ENCODE peak calls at places on chromosomes 16 and 17, in five cellular contexts. E is COR-L47, M is adipocyte, D is left cardiac atrium, C is M059J. Q is an unnamed sample.

GRCh38 chr16:22933173-22933572 is 119.2 kb downstream of the HS3ST2 start:
- DNase-seq in D (peak), C (no peak), E (no peak), M (no peak), Q (no peak)

GRCh38 chr16:71230122-71230845 is at the start of gene HYDIN:
- DNase-seq in D (peak), E (peak), M (peak), C (peak), Q (peak)

GRCh38 chr17:28505986-28506665 is at the start of gene FOXN1:
- DNase-seq in D (no peak), C (no peak), M (no peak), E (no peak), Q (peak)

GRCh38 chr17:49191407-49191916 is 18.9 kb downstream of the GNGT2 start:
- DNase-seq in C (no peak), D (no peak), E (no peak), M (no peak), Q (no peak)

GRCh38 chr17:16977932-16978331 is 6.0 kb upstream of the TNFRSF13B start:
- DNase-seq in C (peak), M (peak), D (no peak), E (no peak), Q (no peak)

GRCh38 chr17:27793168-27793905 is 7.0 kb downstream of the NOS2 start:
- DNase-seq in D (peak), M (peak), E (peak), C (no peak), Q (no peak)

GRCh38 chr16:74760007-74760767 is 14.4 kb downstream of the FA2H start:
- DNase-seq in E (no peak), M (no peak), C (peak), D (no peak), Q (no peak)

GRCh38 chr17:81371910-81372760 is 23.1 kb upstream of the BAHCC1 start:
- DNase-seq in C (peak), E (no peak), M (peak), D (peak), Q (no peak)

GRCh38 chr17:82888583-82889495 is 49.0 kb upstream of the ZNF750 start:
- DNase-seq in E (no peak), C (no peak), M (no peak), D (no peak), Q (no peak)

GRCh38 chr17:7043544-7044268 is at the start of gene SLC16A11:
- DNase-seq in M (peak), E (peak), D (peak), C (no peak), Q (peak)

GRCh38 chr17:50272246-50272645 is 2.0 kb upstream of the TMEM92 start:
- DNase-seq in D (no peak), M (no peak), C (no peak), E (no peak), Q (no peak)

GRCh38 chr17:59435238-59435637 is 103.8 kb downstream of the YPEL2 start:
- DNase-seq in D (no peak), M (peak), E (no peak), C (peak), Q (no peak)

GRCh38 chr17:57879437-57880085 is 29.7 kb upstream of the MRPS23 start:
- DNase-seq in D (no peak), M (no peak), C (no peak), E (no peak), Q (no peak)

Q was measured in NCI-H146.